ENCODE peak calls at places on chromosomes 5 and 9, in four cellular contexts. One of them, this sample, is unnamed.

GRCh38 chr5:143352691-143353090 is 50.8 kb downstream of the NR3C1 start:
- DNase-seq in H9: no peak
- DNase-seq in mesendoderm: no peak
- DNase-seq in IMR-90: no peak
- DNase-seq in this sample: no peak

GRCh38 chr5:121182788-121183490 is 668.7 kb upstream of the FTMT start:
- DNase-seq in H9: no peak
- DNase-seq in mesendoderm: no peak
- DNase-seq in IMR-90: peak
- DNase-seq in this sample: peak

GRCh38 chr5:64451551-64451950 is 54.3 kb upstream of the RGS7BP start:
- DNase-seq in H9: no peak
- DNase-seq in mesendoderm: peak
- DNase-seq in IMR-90: no peak
- DNase-seq in this sample: no peak

GRCh38 chr9:88777498-88778312 is 213.6 kb upstream of the S1PR3 start:
- DNase-seq in H9: no peak
- DNase-seq in mesendoderm: no peak
- DNase-seq in IMR-90: peak
- DNase-seq in this sample: peak

GRCh38 chr9:71719585-71719984 is 48.7 kb downstream of the CEMIP2 start:
- DNase-seq in H9: no peak
- DNase-seq in mesendoderm: no peak
- DNase-seq in IMR-90: peak
- DNase-seq in this sample: no peak

GRCh38 chr9:2127486-2127885 is 112.3 kb downstream of the SMARCA2 start:
- DNase-seq in H9: no peak
- DNase-seq in mesendoderm: no peak
- DNase-seq in IMR-90: peak
- DNase-seq in this sample: no peak

GRCh38 chr9:82546131-82546530 is 516.8 kb downstream of the RASEF start:
- DNase-seq in H9: no peak
- DNase-seq in mesendoderm: no peak
- DNase-seq in IMR-90: no peak
- DNase-seq in this sample: no peak

GRCh38 chr5:42461507-42461906 is 38.3 kb downstream of the GHR start:
- DNase-seq in H9: no peak
- DNase-seq in mesendoderm: no peak
- DNase-seq in IMR-90: no peak
- DNase-seq in this sample: peak

GRCh38 chr5:40368200-40368599 is 311.5 kb upstream of the PTGER4 start:
- DNase-seq in H9: no peak
- DNase-seq in mesendoderm: no peak
- DNase-seq in IMR-90: no peak
- DNase-seq in this sample: no peak

GRCh38 chr9:136975624-136976023 is 1.7 kb upstream of the PTGDS start:
- DNase-seq in H9: peak
- DNase-seq in mesendoderm: peak
- DNase-seq in IMR-90: no peak
- DNase-seq in this sample: no peak

GRCh38 chr5:155905359-155905758 is 421.6 kb upstream of the SGCD start:
- DNase-seq in H9: no peak
- DNase-seq in mesendoderm: no peak
- DNase-seq in IMR-90: no peak
- DNase-seq in this sample: no peak

GRCh38 chr9:83013261-83013610 is 49.7 kb downstream of the RASEF start:
- DNase-seq in H9: no peak
- DNase-seq in mesendoderm: no peak
- DNase-seq in IMR-90: peak
- DNase-seq in this sample: peak

GRCh38 chr5:172713809-172714490 is 57.0 kb downstream of the DUSP1 start:
- DNase-seq in H9: no peak
- DNase-seq in mesendoderm: no peak
- DNase-seq in IMR-90: no peak
- DNase-seq in this sample: no peak
- H3K4me2 ChIP-seq in H9: no peak
- H3K4me2 ChIP-seq in mesendoderm: no peak
- H3K4me2 ChIP-seq in IMR-90: no peak
- H3K4me2 ChIP-seq in this sample: no peak

DNA sequence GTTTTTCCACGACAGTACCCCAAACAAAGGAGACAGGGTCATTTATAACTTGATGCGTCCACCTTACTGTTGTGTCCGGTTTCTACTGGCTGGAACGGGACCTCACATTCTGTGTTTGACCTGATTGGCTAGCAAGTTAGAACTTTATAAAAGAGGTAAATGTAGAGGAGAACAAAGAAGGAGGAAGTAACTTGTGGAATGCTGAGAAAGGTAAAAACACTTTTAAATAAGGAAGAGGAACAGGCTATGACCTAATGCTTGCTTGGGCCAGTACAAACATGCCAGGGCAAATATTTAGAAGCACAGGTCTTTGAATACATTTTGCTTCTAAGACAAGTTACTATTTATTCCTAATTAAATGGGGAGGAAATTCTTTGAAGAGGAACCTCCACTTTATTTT is 251.6 kb downstream of the KIAA0825 start:
- DNase-seq in H9: no peak
- DNase-seq in mesendoderm: no peak
- DNase-seq in IMR-90: no peak
- DNase-seq in this sample: no peak
- H2BK5ac ChIP-seq in H9: no peak
- H2BK5ac ChIP-seq in mesendoderm: no peak
- H2BK5ac ChIP-seq in IMR-90: no peak
- H2BK5ac ChIP-seq in this sample: no peak

GRCh38 chr9:134386951-134387831 is 60.9 kb downstream of the RXRA start:
- DNase-seq in H9: no peak
- DNase-seq in mesendoderm: no peak
- DNase-seq in IMR-90: peak
- DNase-seq in this sample: no peak
- H2AK5ac ChIP-seq in H9: no peak
- H2AK5ac ChIP-seq in mesendoderm: no peak
- H2AK5ac ChIP-seq in IMR-90: no peak
- H2AK5ac ChIP-seq in this sample: no peak

GRCh38 chr5:169861433-169861832 is 118.9 kb downstream of the INSYN2B start:
- DNase-seq in H9: no peak
- DNase-seq in mesendoderm: no peak
- DNase-seq in IMR-90: peak
- DNase-seq in this sample: no peak
- H3K4me2 ChIP-seq in H9: no peak
- H3K4me2 ChIP-seq in mesendoderm: no peak
- H3K4me2 ChIP-seq in IMR-90: no peak
- H3K4me2 ChIP-seq in this sample: no peak

GRCh38 chr9:131290039-131290766 is 680 bp downstream of the PLPP7 start:
- DNase-seq in H9: no peak
- DNase-seq in mesendoderm: no peak
- DNase-seq in IMR-90: no peak
- DNase-seq in this sample: no peak
- H2BK5ac ChIP-seq in H9: no peak
- H2BK5ac ChIP-seq in mesendoderm: no peak
- H2BK5ac ChIP-seq in IMR-90: no peak
- H2BK5ac ChIP-seq in this sample: no peak

GRCh38 chr5:56587381-56588124 is 227.8 kb upstream of the MAP3K1 start:
- DNase-seq in H9: no peak
- DNase-seq in mesendoderm: no peak
- DNase-seq in IMR-90: no peak
- DNase-seq in this sample: no peak
- H2AK5ac ChIP-seq in H9: no peak
- H2AK5ac ChIP-seq in mesendoderm: no peak
- H2AK5ac ChIP-seq in IMR-90: no peak
- H2AK5ac ChIP-seq in this sample: no peak

DNA sequence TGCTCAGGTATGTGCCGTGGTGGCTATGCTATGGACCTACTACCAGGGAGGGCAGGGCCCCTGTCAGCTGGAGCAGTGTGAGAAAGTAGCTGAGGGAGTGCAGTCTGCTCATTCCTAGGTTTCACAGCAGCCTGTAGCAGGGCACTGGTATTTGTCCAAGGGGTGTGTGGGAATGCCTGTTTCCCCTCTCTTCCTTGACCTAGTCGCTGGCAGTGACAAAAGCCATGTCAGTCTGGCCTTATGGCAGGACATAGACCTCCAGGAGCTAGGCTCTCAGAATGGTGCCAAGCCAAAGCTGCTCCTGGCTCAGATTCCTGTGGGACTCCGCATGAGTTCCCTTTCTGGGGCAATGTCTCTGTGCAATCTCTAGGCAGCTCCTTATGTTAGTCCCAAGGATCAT is 253.9 kb upstream of the TYRP1 start:
- DNase-seq in H9: no peak
- DNase-seq in mesendoderm: no peak
- DNase-seq in IMR-90: no peak
- DNase-seq in this sample: no peak
- H3K4me2 ChIP-seq in H9: no peak
- H3K4me2 ChIP-seq in mesendoderm: no peak
- H3K4me2 ChIP-seq in IMR-90: no peak
- H3K4me2 ChIP-seq in this sample: no peak

GRCh38 chr9:121654497-121655140 is 3.2 kb downstream of the DAB2IP start:
- DNase-seq in H9: no peak
- DNase-seq in mesendoderm: no peak
- DNase-seq in IMR-90: no peak
- DNase-seq in this sample: no peak

GRCh38 chr9:121652037-121652837 is 803 bp downstream of the DAB2IP start:
- DNase-seq in H9: peak
- DNase-seq in mesendoderm: peak
- DNase-seq in IMR-90: no peak
- DNase-seq in this sample: peak

GRCh38 chr9:121651295-121652036 is at the start of gene DAB2IP:
- DNase-seq in H9: peak
- DNase-seq in mesendoderm: peak
- DNase-seq in IMR-90: peak
- DNase-seq in this sample: peak

GRCh38 chr9:121651014-121651294 is 480 bp upstream of the DAB2IP start:
- DNase-seq in H9: no peak
- DNase-seq in mesendoderm: peak
- DNase-seq in IMR-90: no peak
- DNase-seq in this sample: no peak

GRCh38 chr9:121652838-121653231 is 1.4 kb downstream of the DAB2IP start:
- DNase-seq in H9: no peak
- DNase-seq in mesendoderm: no peak
- DNase-seq in IMR-90: no peak
- DNase-seq in this sample: no peak
- H2BK5ac ChIP-seq in H9: no peak
- H2BK5ac ChIP-seq in mesendoderm: peak
- H2BK5ac ChIP-seq in IMR-90: no peak
- H2BK5ac ChIP-seq in this sample: no peak

This sample was measured in mesenchymal stem cell.